ENCODE peak calls at places on chromosomes 12 and 14, in ten cellular contexts. P is H4, W is NCI-H1092 treated with DMSO at 0.1 percent for 48 hours, Q is CMK, Y is NCI-H748 treated with DMSO at 0.1 percent for 48 hours, V is foreskin melanocyte, O is Calu3, G is D341Med, Z is PC-9, T is cardiac fibroblast. J is an unnamed sample.

GRCh38 chr12:124852329-124852831 is 11.3 kb downstream of the SCARB1 start:
- DNase-seq in P (no peak), Y (no peak), O (peak), Q (no peak), W (no peak), G (no peak), T (peak), V (no peak), Z (no peak), J (no peak)

GRCh38 chr14:59254146-59254910 is 65.9 kb downstream of the DAAM1 start:
- DNase-seq in P (peak), T (peak), G (no peak), W (no peak), Y (no peak), Z (peak), O (no peak), Q (no peak), V (no peak), J (no peak)

GRCh38 chr14:63302135-63302534 is 16.6 kb downstream of the GPHB5 start:
- DNase-seq in Y (no peak), P (no peak), V (no peak), Z (no peak), O (no peak), T (no peak), W (no peak), Q (no peak), G (no peak), J (no peak)

GRCh38 chr14:75543258-75543657 is 21.0 kb downstream of the BATF start:
- DNase-seq in Y (no peak), V (no peak), Q (no peak), W (no peak), Z (no peak), G (no peak), O (no peak), T (no peak), P (no peak), J (no peak)

GRCh38 chr12:18895946-18896345 is 158.0 kb downstream of the CAPZA3 start:
- DNase-seq in O (no peak), W (no peak), Q (no peak), P (no peak), Y (no peak), T (no peak), Z (no peak), V (no peak), G (peak), J (peak)

GRCh38 chr12:109962388-109962787 is 33.8 kb downstream of the GIT2 start:
- DNase-seq in T (no peak), Q (no peak), W (no peak), O (no peak), Y (no peak), Z (no peak), V (no peak), G (no peak), P (no peak), J (no peak)

GRCh38 chr14:105146976-105147700 is 21.4 kb downstream of the JAG2 start:
- DNase-seq in G (no peak), Y (no peak), O (no peak), Q (no peak), Z (no peak), W (no peak), P (no peak), V (no peak), T (no peak), J (no peak)

GRCh38 chr12:131087302-131087818 is 133.7 kb downstream of the ADGRD1 start:
- DNase-seq in V (no peak), T (no peak), O (peak), W (no peak), P (no peak), Y (no peak), G (peak), Z (no peak), Q (no peak), J (no peak)

GRCh38 chr14:98952595-98953325 is 319.2 kb downstream of the BCL11B start:
- DNase-seq in G (no peak), Q (no peak), T (peak), Z (no peak), Y (no peak), P (peak), W (no peak), V (no peak), O (peak), J (no peak)

GRCh38 chr12:11725616-11726015 is 76.1 kb downstream of the ETV6 start:
- DNase-seq in G (no peak), Q (no peak), T (peak), O (no peak), P (no peak), Z (no peak), V (no peak), Y (no peak), W (no peak), J (no peak)

GRCh38 chr12:120388711-120389431 is 19.9 kb upstream of the MSI1 start:
- DNase-seq in Y (peak), Q (no peak), T (no peak), W (peak), Z (no peak), O (no peak), V (peak), P (no peak), G (no peak), J (peak)

GRCh38 chr12:130132831-130133635 is 29.2 kb upstream of the FZD10 start:
- DNase-seq in V (no peak), O (no peak), P (no peak), Q (no peak), Z (no peak), T (no peak), Y (no peak), G (no peak), W (no peak), J (no peak)

GRCh38 chr14:105162374-105162979 is 6.1 kb downstream of the JAG2 start:
- DNase-seq in P (no peak), Y (no peak), T (no peak), W (no peak), O (no peak), V (no peak), G (no peak), Q (no peak), Z (no peak), J (no peak)

GRCh38 chr14:104426771-104427125 is 152.8 kb upstream of the C14orf180 start:
- DNase-seq in V (no peak), O (no peak), W (no peak), T (no peak), G (peak), P (no peak), Y (no peak), Q (no peak), Z (no peak), J (no peak)

GRCh38 chr14:63647696-63648410 is 6.2 kb upstream of the WDR89 start:
- DNase-seq in G (no peak), V (no peak), Q (no peak), T (no peak), O (no peak), Z (no peak), Y (no peak), W (no peak), P (no peak), J (no peak)

GRCh38 chr12:1791104-1791927 is 29.0 kb upstream of the LRTM2 start:
- DNase-seq in Q (no peak), W (peak), G (peak), V (no peak), O (peak), Z (peak), P (peak), T (peak), Y (peak), J (no peak)

GRCh38 chr12:132610051-132610759 is at the start of gene LRCOL1:
- DNase-seq in Q (no peak), W (no peak), G (no peak), O (no peak), Z (no peak), V (peak), T (peak), P (no peak), Y (no peak), J (no peak)

GRCh38 chr14:50560929-50561280 is 960 bp downstream of the ATL1 start:
- DNase-seq in P (peak), V (peak), Q (no peak), Z (peak), G (peak), T (peak), W (peak), O (peak), Y (peak), J (peak)

GRCh38 chr12:46770501-46771183 is 55.2 kb downstream of the SLC38A4 start:
- DNase-seq in G (no peak), T (peak), Z (peak), V (no peak), W (no peak), Y (no peak), P (no peak), Q (no peak), O (no peak), J (peak)

GRCh38 chr14:90454041-90455000 is 57.5 kb downstream of the CALM1 start:
- DNase-seq in P (peak), W (no peak), Q (no peak), V (peak), T (peak), Y (no peak), Z (peak), O (peak), G (peak), J (peak)

GRCh38 chr14:55411426-55412389 is at the start of gene ATG14:
- DNase-seq in P (peak), T (peak), O (peak), Q (peak), Y (peak), V (peak), W (peak), G (peak), Z (peak), J (peak)

GRCh38 chr14:101843665-101844064 is 82.2 kb downstream of the PPP2R5C start:
- DNase-seq in Q (no peak), Z (peak), P (no peak), V (no peak), W (no peak), T (no peak), G (no peak), O (peak), Y (no peak), J (no peak)

GRCh38 chr12:49092086-49092815 is 2.4 kb downstream of the DHH start:
- DNase-seq in O (peak), Q (peak), W (no peak), Z (peak), V (peak), Y (no peak), P (no peak), T (no peak), G (peak), J (peak)

GRCh38 chr14:87184180-87184579 is 808.8 kb downstream of the GALC start:
- DNase-seq in Y (no peak), T (no peak), Q (no peak), O (no peak), V (no peak), Z (no peak), G (no peak), P (no peak), W (no peak), J (no peak)

GRCh38 chr12:27705263-27705662 is 5.4 kb upstream of the MRPS35 start:
- DNase-seq in Z (no peak), Q (no peak), T (no peak), G (no peak), Y (no peak), W (no peak), P (no peak), V (no peak), O (no peak), J (no peak)

GRCh38 chr14:67853748-67854147 is 34.2 kb downstream of the RAD51B start:
- DNase-seq in O (no peak), Z (no peak), W (no peak), P (no peak), Y (no peak), V (no peak), Q (no peak), T (no peak), G (no peak), J (no peak)

GRCh38 chr14:61451491-61451890 is 130.1 kb downstream of the PRKCH start:
- DNase-seq in O (no peak), W (no peak), Z (no peak), Y (no peak), T (no peak), P (no peak), G (no peak), Q (no peak), V (no peak), J (no peak)

GRCh38 chr12:111788178-111788654 is 21.5 kb downstream of the ALDH2 start:
- DNase-seq in O (peak), G (peak), V (no peak), Q (no peak), W (no peak), P (no peak), Z (no peak), Y (no peak), T (peak), J (no peak)

GRCh38 chr14:34619399-34619920 is 10.5 kb downstream of the SNX6 start:
- DNase-seq in Z (no peak), V (no peak), Y (no peak), W (no peak), G (no peak), O (no peak), P (no peak), Q (no peak), T (no peak), J (no peak)

GRCh38 chr12:125142601-125143000 is 77.4 kb downstream of the AACS start:
- DNase-seq in T (no peak), V (peak), G (no peak), O (no peak), Z (no peak), Y (no peak), Q (no peak), P (no peak), W (no peak), J (no peak)

GRCh38 chr12:53097564-53098353 is at the start of gene IGFBP6:
- DNase-seq in Y (peak), W (peak), T (peak), V (peak), O (peak), Q (peak), Z (peak), P (peak), G (peak), J (peak)

GRCh38 chr14:52695481-52696091 is at the start of gene ERO1A:
- DNase-seq in Q (no peak), T (peak), W (peak), Y (peak), P (peak), V (peak), G (peak), Z (peak), O (peak), J (peak)

GRCh38 chr14:86013663-86014062 is 483.7 kb downstream of the FLRT2 start:
- DNase-seq in P (no peak), G (no peak), O (no peak), W (no peak), Y (peak), Q (no peak), T (peak), V (no peak), Z (no peak), J (no peak)

J was measured in neuronal stem cell.